ENCODE peak calls at places on chromosomes 1 and 21, in eight cellular contexts. X, T, P, O, N, S, L and B are unnamed samples. For H3K27me3, the result is how much of the 10 kb centered on the place peaks cover.

GRCh38 chr21:33428669-33429068 is 25.5 kb downstream of the IFNGR2 start:
- DNase-seq in S (no peak), L (peak), T (no peak), X (no peak), P (no peak), N (no peak), O (no peak), B (no peak)

GRCh38 chr1:70509996-70510876 is 99.2 kb downstream of the CTH start:
- DNase-seq in N (no peak), P (no peak), T (no peak), L (no peak), X (no peak), O (no peak), S (no peak), B (no peak)

GRCh38 chr1:55572878-55573734 is 357.9 kb upstream of the USP24 start:
- DNase-seq in P (no peak), L (no peak), S (no peak), O (no peak), N (peak), T (no peak), X (no peak), B (no peak)

GRCh38 chr1:231392380-231393131 is 29.5 kb downstream of the EGLN1 start:
- DNase-seq in T (no peak), X (no peak), O (no peak), S (no peak), N (no peak), L (no peak), P (no peak), B (no peak)

GRCh38 chr1:76198452-76198851 is 123.9 kb downstream of the ST6GALNAC3 start:
- DNase-seq in S (no peak), P (no peak), X (no peak), T (no peak), O (no peak), L (no peak), N (no peak), B (no peak)

GRCh38 chr1:107105914-107106313 is 34.9 kb upstream of the NTNG1 start:
- DNase-seq in T (no peak), O (no peak), N (no peak), P (no peak), S (no peak), X (no peak), L (no peak), B (no peak)

GRCh38 chr1:154768456-154769125 is 101.5 kb downstream of the KCNN3 start:
- DNase-seq in O (no peak), N (no peak), L (no peak), X (no peak), P (peak), S (no peak), T (peak), B (no peak)

GRCh38 chr1:115099693-115100050 is 10.4 kb upstream of the TSPAN2 start:
- DNase-seq in T (no peak), P (no peak), O (no peak), X (no peak), L (no peak), S (no peak), N (no peak), B (no peak)

GRCh38 chr1:234331511-234331910 is 41.7 kb upstream of the COA6 start:
- DNase-seq in N (no peak), L (no peak), X (no peak), P (no peak), S (no peak), T (no peak), O (no peak), B (no peak)

GRCh38 chr1:241934181-241934815 is 23.3 kb upstream of the BECN2 start:
- DNase-seq in L (no peak), T (no peak), N (no peak), S (peak), P (no peak), X (no peak), O (no peak), B (no peak)

DNA sequence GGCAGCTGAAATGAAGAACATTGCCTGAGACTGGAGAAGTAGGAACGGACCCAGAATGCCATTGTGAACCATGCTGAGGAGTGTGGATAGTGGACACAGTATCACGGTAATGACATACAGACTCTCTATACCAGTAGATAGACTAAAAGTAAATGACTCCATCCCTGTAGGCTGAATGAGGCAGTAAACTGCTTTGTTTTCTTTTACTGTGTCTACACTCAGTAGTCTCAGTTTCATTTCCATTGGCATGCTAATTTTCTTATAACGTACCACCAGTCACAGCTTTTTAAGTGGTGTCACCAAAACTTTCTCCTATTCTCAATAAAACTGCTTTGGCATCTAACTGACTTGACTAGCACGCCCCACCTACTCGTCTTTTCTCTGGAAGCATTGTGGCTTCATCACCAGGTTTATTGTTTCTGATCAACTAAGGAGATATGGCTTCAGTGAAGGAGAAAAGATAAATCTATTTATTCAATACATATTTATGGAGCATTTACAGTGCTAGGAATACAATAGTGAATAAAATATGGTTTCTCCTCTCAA is 8.4 kb upstream of the ZNF697 start:
- DNase-seq in N (no peak), O (no peak), P (no peak), T (no peak), L (no peak), S (no peak), X (no peak), B (no peak)
- H3K27me3 ChIP-seq in N (under half), O (under half), P (under half), T (under half), L (under half), S (under half), X (under half), B (under half)

GRCh38 chr1:228044961-228045360 is 37.5 kb upstream of the ARF1 start:
- DNase-seq in P (no peak), T (no peak), O (no peak), X (peak), N (no peak), S (peak), L (peak), B (no peak)
- H3K27me3 ChIP-seq in P (under half), T (under half), O (under half), X (under half), N (under half), S (under half), L (under half), B (under half)

GRCh38 chr1:5755552-5756125 is 236.6 kb downstream of the NPHP4 start:
- DNase-seq in T (no peak), L (peak), N (no peak), X (no peak), P (peak), O (no peak), S (no peak), B (no peak)
- H3K27me3 ChIP-seq in T (half or more), L (under half), N (under half), X (under half), P (under half), O (under half), S (under half), B (under half)

GRCh38 chr1:226739696-226740065 is 599 bp upstream of the ITPKB start:
- DNase-seq in N (no peak), T (no peak), P (no peak), L (no peak), S (no peak), X (peak), O (no peak), B (no peak)
- H3K27me3 ChIP-seq in N (under half), T (under half), P (under half), L (under half), S (under half), X (under half), O (under half), B (under half)